ENCODE peak calls at places on chromosomes 7 and 10, in seven cellular contexts. J is NCI-H2081, R is endothelial cell, N is activated T-cell treated with anti-CD3 and anti-CD28 coated beads for 1 hour, X is epithelial cell of prostate, V is LoVo, Z is NCI-H187. P is an unnamed sample.

GRCh38 chr10:117805191-117805590 is 241.6 kb downstream of the RAB11FIP2 start:
- DNase-seq in J (no peak), R (no peak), N (no peak), X (no peak), V (no peak), Z (no peak), P (no peak)

GRCh38 chr7:21044384-21044783 is 257.7 kb upstream of the SP8 start:
- DNase-seq in J (peak), R (no peak), N (no peak), X (no peak), V (no peak), Z (no peak), P (no peak)

GRCh38 chr7:155490697-155491628 is 33.0 kb downstream of the EN2 start:
- DNase-seq in J (no peak), R (peak), N (no peak), X (no peak), V (no peak), Z (no peak), P (no peak)

GRCh38 chr7:36309301-36309700 is 80.4 kb upstream of the ANLN start:
- DNase-seq in J (no peak), R (no peak), N (no peak), X (no peak), V (no peak), Z (no peak), P (no peak)

GRCh38 chr10:51007781-51008180 is 66.5 kb upstream of the PRKG1 start:
- DNase-seq in J (no peak), R (no peak), N (no peak), X (peak), V (no peak), Z (no peak), P (no peak)

GRCh38 chr10:101018600-101019439 is 12.1 kb downstream of the PDZD7 start:
- DNase-seq in J (peak), R (peak), N (peak), X (no peak), V (peak), Z (peak), P (peak)

GRCh38 chr10:16947071-16947470 is 129.8 kb upstream of the RSU1 start:
- DNase-seq in J (no peak), R (no peak), N (no peak), X (no peak), V (no peak), Z (no peak), P (no peak)

GRCh38 chr10:72502581-72502980 is 123.3 kb downstream of the MICU1 start:
- DNase-seq in J (no peak), R (no peak), N (no peak), X (no peak), V (no peak), Z (no peak), P (no peak)

GRCh38 chr7:129332354-129333056 is 101.7 kb upstream of the STRIP2 start:
- DNase-seq in J (peak), R (no peak), N (no peak), X (no peak), V (no peak), Z (no peak), P (no peak)

GRCh38 chr7:4715385-4715770 is 33.3 kb downstream of the FOXK1 start:
- DNase-seq in J (no peak), R (no peak), N (no peak), X (peak), V (no peak), Z (no peak), P (no peak)

GRCh38 chr7:118590107-118590506 is 365.6 kb downstream of the ANKRD7 start:
- DNase-seq in J (peak), R (peak), N (no peak), X (no peak), V (no peak), Z (no peak), P (no peak)

GRCh38 chr10:100370561-100370975 is 23.5 kb downstream of the SCD start:
- DNase-seq in J (no peak), R (no peak), N (no peak), X (peak), V (peak), Z (no peak), P (no peak)

GRCh38 chr7:142507799-142508198 is 241.5 kb upstream of the PRSS1 start:
- DNase-seq in J (no peak), R (no peak), N (no peak), X (no peak), V (no peak), Z (no peak), P (no peak)

GRCh38 chr10:126536148-126536547 is 134.3 kb downstream of the C10orf90 start:
- DNase-seq in J (no peak), R (peak), N (no peak), X (no peak), V (no peak), Z (no peak), P (no peak)

GRCh38 chr7:27080844-27081423 is 14.9 kb downstream of the HOXA1 start:
- DNase-seq in J (no peak), R (no peak), N (no peak), X (no peak), V (no peak), Z (no peak), P (no peak)

GRCh38 chr10:89224697-89225443 is 17.8 kb upstream of the CH25H start:
- DNase-seq in J (no peak), R (peak), N (no peak), X (no peak), V (no peak), Z (no peak), P (no peak)